ENCODE peak calls at places on chromosomes 12 and 14, in ten cellular contexts. S is GM13976; P is HEK293T; G is AG10803; T is H54; A is stimulated activated CD4-positive, alpha-beta T cell treated with anti-CD3 and anti-CD28 coated beads, TNF-alpha, amount 100 ng/mL, for 1 hour; K is heart right ventricle; E is progenitor cell of endocrine pancreas; O is thoracic aorta; L is T-helper 2 cell. U is an unnamed sample.

GRCh38 chr12:79838359-79838758 is 96.5 kb downstream of the PPP1R12A start:
- DNase-seq in S (no peak), P (no peak), G (no peak), T (no peak), A (no peak), K (no peak), E (no peak), O (no peak), L (no peak), U (no peak)

GRCh38 chr14:63308723-63309317 is 9.9 kb downstream of the GPHB5 start:
- DNase-seq in S (no peak), P (peak; percentile 33), G (peak; percentile 8), T (no peak), A (no peak), K (no peak), E (no peak), O (no peak), L (no peak), U (peak; percentile 1)

GRCh38 chr12:48779869-48780268 is 9.0 kb downstream of the ADCY6 start:
- DNase-seq in S (no peak), P (no peak), G (peak; percentile 44), T (no peak), A (no peak), K (peak; percentile 90), E (no peak), O (peak; percentile 53), L (no peak), U (no peak)

GRCh38 chr14:97120204-97121120 is 323.3 kb downstream of the VRK1 start:
- DNase-seq in S (no peak), P (no peak), G (no peak), T (no peak), A (no peak), K (no peak), E (no peak), O (no peak), L (no peak), U (peak; percentile 31)

GRCh38 chr12:123059501-123059900 is 79.0 kb downstream of the ARL6IP4 start:
- DNase-seq in S (no peak), P (no peak), G (no peak), T (no peak), A (no peak), K (no peak), E (no peak), O (no peak), L (no peak), U (no peak)

GRCh38 chr12:10562306-10562933 is 51.0 kb downstream of the MAGOHB start:
- DNase-seq in S (peak; percentile 42), P (peak; percentile 23), G (peak; percentile 56), T (peak; percentile 12), A (no peak), K (no peak), E (no peak), O (no peak), L (no peak), U (peak; percentile 29)

GRCh38 chr12:69059465-69060457 is 126.8 kb upstream of the CPM start:
- DNase-seq in S (no peak), P (no peak), G (peak; percentile 78), T (peak; percentile 38), A (no peak), K (no peak), E (no peak), O (no peak), L (no peak), U (no peak)

GRCh38 chr12:22334696-22335290 is at the start of gene ST8SIA1:
- DNase-seq in S (peak; percentile 60), P (peak; percentile 29), G (peak; percentile 15), T (no peak), A (peak; percentile 30), K (peak; percentile 29), E (peak; percentile 54), O (no peak), L (peak; percentile 34), U (peak; percentile 37)

GRCh38 chr12:2633825-2634200 is 161.0 kb upstream of the FKBP4 start:
- DNase-seq in S (no peak), P (no peak), G (no peak), T (no peak), A (no peak), K (no peak), E (no peak), O (no peak), L (no peak), U (no peak)

GRCh38 chr12:118330421-118331018 is 42.2 kb downstream of the TAOK3 start:
- DNase-seq in S (peak; percentile 49), P (peak; percentile 12), G (peak; percentile 53), T (no peak), A (no peak), K (no peak), E (no peak), O (no peak), L (no peak), U (no peak)

GRCh38 chr12:101044512-101045074 is 165.4 kb downstream of the SLC5A8 start:
- DNase-seq in S (no peak), P (no peak), G (no peak), T (no peak), A (no peak), K (no peak), E (no peak), O (no peak), L (no peak), U (no peak)

GRCh38 chr14:21248338-21248737 is 20.9 kb downstream of the HNRNPC start:
- DNase-seq in S (no peak), P (no peak), G (no peak), T (no peak), A (no peak), K (no peak), E (no peak), O (no peak), L (no peak), U (no peak)

GRCh38 chr12:7019043-7019569 is 830 bp upstream of the LPCAT3 start:
- DNase-seq in S (no peak), P (no peak), G (no peak), T (no peak), A (no peak), K (no peak), E (no peak), O (no peak), L (no peak), U (no peak)

GRCh38 chr14:89813485-89814080 is 140.9 kb downstream of the EFCAB11 start:
- DNase-seq in S (no peak), P (no peak), G (peak; percentile 92), T (no peak), A (no peak), K (no peak), E (no peak), O (no peak), L (no peak), U (no peak)

GRCh38 chr12:126952106-126953007 is 1314.6 kb upstream of the TMEM132C start:
- DNase-seq in S (no peak), P (no peak), G (no peak), T (no peak), A (no peak), K (no peak), E (no peak), O (no peak), L (no peak), U (no peak)

GRCh38 chr14:22555573-22556011 is 33.4 kb downstream of the DAD1 start:
- DNase-seq in S (peak; percentile 35), P (no peak), G (no peak), T (no peak), A (no peak), K (no peak), E (no peak), O (no peak), L (no peak), U (no peak)

GRCh38 chr12:15543347-15543746 is 221.0 kb downstream of the PTPRO start:
- DNase-seq in S (no peak), P (no peak), G (no peak), T (no peak), A (no peak), K (no peak), E (no peak), O (no peak), L (no peak), U (no peak)

GRCh38 chr14:32847867-32848266 is 90.8 kb upstream of the NPAS3 start:
- DNase-seq in S (no peak), P (no peak), G (no peak), T (no peak), A (no peak), K (no peak), E (no peak), O (no peak), L (no peak), U (no peak)

GRCh38 chr14:104723651-104724406 is at the start of gene ADSS1:
- DNase-seq in S (peak; percentile 95), P (peak; percentile 83), G (peak; percentile 35), T (no peak), A (peak; percentile 10), K (peak; percentile 81), E (no peak), O (no peak), L (peak; percentile 47), U (peak; percentile 39)

GRCh38 chr12:75979181-75979580 is 52.4 kb downstream of the PHLDA1 start:
- DNase-seq in S (no peak), P (no peak), G (peak; percentile 43), T (peak; percentile 10), A (no peak), K (no peak), E (no peak), O (no peak), L (no peak), U (no peak)

GRCh38 chr12:3135522-3136461 is 58.6 kb downstream of the TSPAN9 start:
- DNase-seq in S (peak; percentile 89), P (peak; percentile 88), G (peak; percentile 77), T (peak; percentile 77), A (no peak), K (no peak), E (peak; percentile 52), O (no peak), L (no peak), U (no peak)

GRCh38 chr14:68143341-68143807 is 323.8 kb downstream of the RAD51B start:
- DNase-seq in S (no peak), P (no peak), G (peak; percentile 98), T (no peak), A (no peak), K (peak; percentile 83), E (no peak), O (no peak), L (no peak), U (peak; percentile 15)

GRCh38 chr14:91693342-91693741 is 38.5 kb downstream of the CATSPERB start:
- DNase-seq in S (no peak), P (no peak), G (peak; percentile 14), T (no peak), A (no peak), K (no peak), E (no peak), O (no peak), L (no peak), U (no peak)

GRCh38 chr12:31558521-31558920 is 32.4 kb downstream of the DENND5B start:
- DNase-seq in S (no peak), P (no peak), G (peak; percentile 60), T (no peak), A (no peak), K (no peak), E (no peak), O (no peak), L (no peak), U (no peak)

GRCh38 chr14:58639842-58640484 is 2.2 kb downstream of the DACT1 start:
- DNase-seq in S (no peak), P (peak; percentile 68), G (peak; percentile 96), T (no peak), A (no peak), K (peak; percentile 62), E (no peak), O (no peak), L (no peak), U (no peak)

U was measured in naive thymus-derived CD8-positive, alpha-beta T cell.